ENCODE peak calls at places on chromosomes 1 and 21, in nine cellular contexts. U is foreskin fibroblast, I is stomach, C is fibroblast of mammary gland, Y is heart right ventricle, P is right atrium auricular region, V is AG04450, A is endothelial cell of umbilical vein, B is brain microvascular endothelial cell. K is an unnamed sample.

GRCh38 chr1:203628997-203629508 is 2.4 kb downstream of the ATP2B4 start:
- DNase-seq in U (no peak), P (no peak), I (no peak), C (no peak), B (no peak), Y (no peak), A (peak; percentile 55), V (no peak), K (no peak)

GRCh38 chr1:179807691-179808485 is 64.8 kb downstream of the FAM163A start:
- DNase-seq in P (no peak), C (peak; percentile 30), U (no peak), I (no peak), B (peak; percentile 97), Y (no peak), V (peak; percentile 57), A (peak; percentile 11), K (no peak)

GRCh38 chr1:70990460-70991253 is 57.0 kb downstream of the PTGER3 start:
- DNase-seq in Y (no peak), P (no peak), I (no peak), V (no peak), U (no peak), B (no peak), A (no peak), C (no peak), K (no peak)

GRCh38 chr21:24046816-24047443 is 1560.4 kb downstream of the MRPL39 start:
- DNase-seq in V (no peak), P (no peak), C (no peak), U (no peak), A (peak; percentile 49), Y (no peak), I (no peak), B (no peak), K (no peak)

GRCh38 chr1:231359113-231359512 is 21.0 kb downstream of the SPRTN start:
- DNase-seq in U (peak; percentile 81), V (peak; percentile 36), Y (no peak), I (no peak), P (peak; percentile 80), A (no peak), C (peak; percentile 99), B (peak; percentile 85), K (peak; percentile 62)

GRCh38 chr1:232853994-232854532 is 48.8 kb downstream of the MAP10 start:
- DNase-seq in U (peak; percentile 61), C (peak; percentile 71), I (no peak), V (peak; percentile 43), P (no peak), Y (no peak), A (no peak), B (no peak), K (peak; percentile 70)

GRCh38 chr1:164561007-164561406 is 2.0 kb downstream of the PBX1 start:
- DNase-seq in A (peak; percentile 54), V (no peak), P (no peak), B (no peak), C (no peak), U (no peak), I (no peak), Y (no peak), K (no peak)

GRCh38 chr1:242784074-242784473 is 259.6 kb upstream of the PLD5 start:
- DNase-seq in I (no peak), A (no peak), P (no peak), C (no peak), V (no peak), U (no peak), B (no peak), Y (no peak), K (no peak)

GRCh38 chr1:34412597-34413392 is 236.1 kb downstream of the C1orf94 start:
- DNase-seq in I (no peak), V (no peak), C (no peak), B (no peak), Y (no peak), A (no peak), P (no peak), U (no peak), K (no peak)

GRCh38 chr1:3033795-3034100 is 12.5 kb downstream of the ACTRT2 start:
- DNase-seq in V (no peak), Y (no peak), A (no peak), B (no peak), C (no peak), P (no peak), U (no peak), I (no peak), K (no peak)

GRCh38 chr1:240285541-240285940 is 193.9 kb downstream of the FMN2 start:
- DNase-seq in C (peak; percentile 97), U (peak; percentile 94), Y (no peak), P (no peak), B (no peak), V (no peak), A (no peak), I (no peak), K (no peak)

GRCh38 chr1:99659755-99660210 is 13.9 kb downstream of the PALMD start:
- DNase-seq in C (peak; percentile 45), Y (no peak), A (peak; percentile 91), I (no peak), P (no peak), U (peak; percentile 41), B (no peak), V (no peak), K (no peak)

GRCh38 chr1:150548632-150549495 is at the start of gene ADAMTSL4:
- DNase-seq in I (peak; percentile 72), C (peak; percentile 87), Y (no peak), V (no peak), A (peak; percentile 68), U (no peak), B (peak; percentile 48), P (no peak), K (no peak)

GRCh38 chr1:116325922-116326321 is 47.1 kb upstream of the ATP1A1 start:
- DNase-seq in U (no peak), B (no peak), A (no peak), I (no peak), V (no peak), C (no peak), P (no peak), Y (no peak), K (no peak)

GRCh38 chr1:57423135-57424131 is at the start of gene DAB1:
- DNase-seq in A (no peak), B (no peak), V (no peak), I (no peak), U (no peak), P (no peak), Y (no peak), C (peak; percentile 10), K (no peak)

GRCh38 chr1:57424231-57425027 is 569 bp upstream of the DAB1 start:
- DNase-seq in U (peak; percentile 20), P (no peak), B (peak; percentile 15), I (peak; percentile 31), Y (peak; percentile 27), V (no peak), A (no peak), C (peak; percentile 29), K (no peak)

GRCh38 chr1:57421366-57421765 is 2.5 kb downstream of the DAB1 start:
- DNase-seq in V (no peak), P (no peak), C (no peak), B (no peak), U (no peak), A (no peak), I (no peak), Y (no peak), K (no peak)

DNA sequence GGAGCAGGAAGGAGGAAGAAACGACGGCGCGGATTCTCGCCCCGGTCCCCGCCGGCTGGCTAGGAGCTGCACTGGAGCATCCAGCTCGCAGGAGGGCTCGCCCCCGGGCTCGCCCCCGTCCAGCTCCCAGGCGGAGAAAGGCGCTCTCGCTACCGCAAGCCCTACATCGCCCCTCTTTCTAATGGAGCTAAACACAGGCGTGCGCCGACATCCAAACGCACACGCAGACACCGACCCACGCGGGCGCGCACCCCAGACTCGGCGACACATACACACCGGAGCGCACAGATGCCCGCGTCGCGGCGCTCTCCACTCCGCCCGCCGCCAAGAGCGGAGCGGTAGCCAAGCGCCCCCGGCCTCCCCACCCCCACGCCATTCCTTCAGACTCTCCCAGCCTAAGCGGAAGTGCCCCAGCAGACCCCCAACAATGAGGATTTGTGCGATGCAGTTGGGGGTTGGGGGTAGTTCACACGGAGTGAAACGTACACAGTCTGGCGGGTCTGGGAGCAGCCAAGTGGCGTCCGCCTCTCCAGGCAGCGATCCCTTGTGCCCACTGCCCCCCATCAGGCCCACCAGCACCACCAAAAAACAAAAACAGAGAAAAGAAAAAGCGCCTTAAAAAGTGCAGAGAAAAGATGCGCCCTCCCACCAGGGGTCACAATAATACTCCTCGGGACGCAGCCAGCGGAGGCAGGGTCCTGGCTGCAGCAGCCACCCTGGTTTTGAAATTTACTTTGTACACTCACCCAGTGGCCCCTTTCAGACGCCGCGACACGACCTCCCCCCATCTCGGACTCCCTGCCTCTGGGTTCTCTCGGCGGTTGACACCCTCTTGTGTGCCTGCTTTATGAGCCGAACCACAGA is 1.4 kb downstream of the DAB1 start:
- DNase-seq in P (no peak), A (no peak), C (peak; percentile 16), I (no peak), Y (no peak), U (peak; percentile 21), V (no peak), B (peak; percentile 2), K (no peak)
- H3K4me3 ChIP-seq in P (peak overlapping the region; percentile 47), A (no peak overlapping the region), C (peak overlapping the region; percentile 22), I (peak overlapping the region; percentile 59), Y (peak overlapping the region; percentile 64), U (peak overlapping the region; percentile 49), V (peak overlapping the region; percentile 53), B (peak overlapping the region; percentile 40), K (peak overlapping the region; percentile 50)

DNA sequence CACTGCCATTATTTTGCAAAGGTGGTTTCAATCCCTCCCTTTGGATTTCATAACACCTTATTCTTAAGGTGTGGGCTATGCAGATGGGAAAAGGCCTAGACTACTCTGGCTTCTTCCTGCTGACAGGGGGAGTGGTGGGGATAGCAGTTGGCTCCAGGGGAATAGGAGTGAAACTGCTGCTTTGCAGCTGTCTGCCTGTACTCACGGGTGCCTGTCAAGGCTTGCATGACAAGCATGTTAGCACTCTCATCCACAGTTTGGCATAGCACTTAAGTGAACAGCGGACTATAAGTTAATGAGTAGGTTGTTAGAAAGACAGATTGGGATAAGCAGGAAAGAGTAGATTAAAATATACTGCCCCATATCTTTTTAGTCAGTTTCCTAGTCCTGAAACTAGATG is 287.5 kb upstream of the DAB1 start:
- DNase-seq in B (no peak), U (no peak), P (no peak), I (no peak), V (no peak), C (no peak), A (no peak), Y (no peak), K (no peak)
- TF ChIP-seq CTCF in B (no peak), U (no peak), P (no peak), I (no peak), V (no peak), C (no peak), A (no peak), Y (no peak), K (no peak)

GRCh38 chr1:230140221-230141001 is 73.4 kb downstream of the GALNT2 start:
- DNase-seq in A (no peak), I (no peak), C (peak; percentile 68), Y (peak; percentile 48), P (peak; percentile 71), V (no peak), B (peak; percentile 83), U (no peak), K (no peak)
- H3K4me3 ChIP-seq in A (no peak overlapping the region), I (no peak overlapping the region), C (no peak overlapping the region), Y (no peak overlapping the region), P (no peak overlapping the region), V (peak overlapping the region; percentile 13), B (no peak overlapping the region), U (no peak overlapping the region), K (no peak overlapping the region)

GRCh38 chr1:52680353-52680752 is 17.8 kb downstream of the COA7 start:
- DNase-seq in A (no peak), Y (no peak), P (no peak), C (no peak), B (no peak), I (no peak), V (no peak), U (no peak), K (no peak)
- TF ChIP-seq CTCF in A (no peak), Y (no peak), P (no peak), C (no peak), B (no peak), I (no peak), V (no peak), U (no peak), K (no peak)